ENCODE peak calls at places on chromosomes 5 and 9, in ten cellular contexts. D, M, N, Q, Y, S, A, W, T and B are unnamed samples.

GRCh38 chr9:124010303-124010664 is 1.3 kb upstream of the LHX2 start:
- DNase-seq in S (no peak), D (no peak), T (no peak), A (no peak), W (no peak), M (no peak), Q (peak; percentile 16), N (no peak), Y (no peak), B (no peak)

GRCh38 chr5:96297290-96297689 is 135.8 kb downstream of the PCSK1 start:
- DNase-seq in W (peak; percentile 20), M (peak; percentile 88), T (no peak), Y (peak; percentile 64), D (peak; percentile 35), S (no peak), A (peak; percentile 98), N (no peak), Q (no peak), B (no peak)

GRCh38 chr5:126801174-126801991 is 24.4 kb downstream of the LMNB1 start:
- DNase-seq in Y (no peak), M (no peak), S (no peak), D (no peak), W (no peak), T (no peak), N (no peak), Q (no peak), A (no peak), B (no peak)

GRCh38 chr5:55821731-55822512 is 29.2 kb upstream of the IL31RA start:
- DNase-seq in S (no peak), N (peak; percentile 15), A (no peak), M (no peak), Y (no peak), D (no peak), W (peak; percentile 42), T (peak; percentile 77), Q (peak; percentile 55), B (no peak)

GRCh38 chr5:38556599-38557308 is at the start of gene LIFR:
- DNase-seq in T (peak; percentile 85), N (peak; percentile 88), W (peak; percentile 86), Q (peak; percentile 91), D (peak; percentile 81), S (peak; percentile 53), M (peak; percentile 69), A (peak; percentile 74), Y (peak; percentile 90), B (peak; percentile 36)

GRCh38 chr9:947985-948384 is 28.5 kb upstream of the DMRT3 start:
- DNase-seq in Y (no peak), M (no peak), S (no peak), D (no peak), T (no peak), A (no peak), Q (no peak), W (no peak), N (no peak), B (no peak)

GRCh38 chr5:132103380-132103951 is 29.9 kb downstream of the CSF2 start:
- DNase-seq in D (no peak), Q (no peak), A (peak; percentile 96), M (peak; percentile 93), N (peak; percentile 76), S (peak; percentile 93), T (peak; percentile 83), W (peak; percentile 90), Y (peak; percentile 88), B (no peak)

GRCh38 chr5:88829053-88829452 is 53.9 kb downstream of the MEF2C start:
- DNase-seq in N (no peak), S (no peak), D (no peak), T (no peak), M (peak; percentile 12), W (no peak), A (no peak), Y (no peak), Q (no peak), B (no peak)

GRCh38 chr9:126108240-126108639 is 218.4 kb upstream of the MVB12B start:
- DNase-seq in D (no peak), A (no peak), N (no peak), S (no peak), Y (no peak), T (peak; percentile 42), W (no peak), M (peak; percentile 4), Q (peak; percentile 76), B (no peak)

GRCh38 chr5:154196955-154197652 is 6.6 kb downstream of the GALNT10 start:
- DNase-seq in Y (no peak), S (peak; percentile 50), D (no peak), M (peak; percentile 58), W (no peak), N (no peak), Q (peak; percentile 43), T (no peak), A (peak; percentile 87), B (no peak)

GRCh38 chr5:135107101-135107500 is 73.1 kb upstream of the PITX1 start:
- DNase-seq in M (no peak), N (no peak), D (no peak), A (no peak), Q (no peak), Y (peak; percentile 56), S (no peak), W (no peak), T (peak; percentile 71), B (no peak)

GRCh38 chr5:91849069-91849468 is 466.0 kb upstream of the ARRDC3 start:
- DNase-seq in A (no peak), T (no peak), Y (no peak), Q (peak; percentile 20), S (no peak), M (no peak), W (no peak), D (no peak), N (no peak), B (no peak)
- H3K27ac ChIP-seq in A (no peak overlapping the region), T (no peak overlapping the region), Y (no peak overlapping the region), Q (no peak overlapping the region), S (no peak overlapping the region), M (peak overlapping the region; percentile 58), W (no peak overlapping the region), D (no peak overlapping the region), N (no peak overlapping the region), B (no peak overlapping the region)

DNA sequence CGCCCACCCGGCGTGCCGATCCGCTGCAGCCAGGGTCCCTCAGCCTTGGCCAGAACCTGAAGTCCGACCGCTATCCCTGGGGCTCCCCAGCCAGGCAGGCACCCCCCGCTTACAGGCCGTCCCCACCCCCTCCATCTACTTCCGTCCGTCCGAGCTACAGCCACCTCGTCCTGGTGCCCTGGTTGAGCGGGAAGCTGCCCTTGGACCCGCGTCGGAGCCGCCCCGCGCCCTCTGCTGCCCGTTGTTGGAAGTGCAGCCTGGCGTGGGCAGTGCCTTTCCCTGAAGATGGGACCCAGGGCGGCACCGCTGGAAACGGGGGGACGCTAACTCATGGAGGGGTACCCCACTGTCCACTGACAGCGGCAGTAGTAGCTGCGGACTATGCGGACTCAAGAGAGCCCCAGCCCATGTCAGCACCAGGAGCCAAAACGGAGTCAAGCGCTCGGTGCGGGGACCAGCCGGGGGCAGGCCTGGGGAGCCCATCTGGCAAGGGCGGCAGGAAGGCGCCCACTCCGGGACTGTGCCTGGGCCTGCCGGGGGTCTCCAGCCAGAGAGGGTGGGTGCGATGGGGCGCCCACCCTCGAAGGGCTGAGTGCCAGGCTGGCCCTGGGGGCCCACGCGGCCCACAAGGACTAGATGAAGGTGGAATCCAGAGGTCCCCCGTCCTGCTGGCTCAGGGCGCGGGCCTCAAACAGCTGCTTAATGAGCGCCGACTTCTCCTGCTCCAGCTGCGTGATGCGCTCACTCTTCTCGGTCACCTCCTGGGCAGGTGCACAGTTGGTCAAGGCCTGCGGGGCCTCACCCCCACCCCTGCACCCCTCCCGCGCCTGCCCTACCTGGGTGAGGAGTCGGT is 6.1 kb downstream of the SAPCD2 start:
- DNase-seq in M (no peak), S (no peak), Q (peak; percentile 72), D (no peak), Y (peak; percentile 81), A (no peak), T (peak; percentile 92), W (peak; percentile 75), N (peak; percentile 82), B (no peak)
- H3K27ac ChIP-seq in M (no peak overlapping the region), S (no peak overlapping the region), Q (no peak overlapping the region), D (no peak overlapping the region), Y (no peak overlapping the region), A (no peak overlapping the region), T (no peak overlapping the region), W (no peak overlapping the region), N (no peak overlapping the region), B (no peak overlapping the region)

GRCh38 chr9:89383721-89384300 is 65.5 kb downstream of the SECISBP2 start:
- DNase-seq in T (no peak), N (no peak), M (no peak), A (no peak), D (no peak), S (no peak), Y (no peak), Q (no peak), W (no peak), B (no peak)
- H3K27ac ChIP-seq in T (no peak overlapping the region), N (no peak overlapping the region), M (no peak overlapping the region), A (no peak overlapping the region), D (no peak overlapping the region), S (no peak overlapping the region), Y (no peak overlapping the region), Q (no peak overlapping the region), W (no peak overlapping the region), B (no peak overlapping the region)

GRCh38 chr5:72378636-72379289 is 58.6 kb downstream of the PTCD2 start:
- DNase-seq in A (peak; percentile 86), N (no peak), Q (no peak), M (peak; percentile 82), D (no peak), W (no peak), S (peak; percentile 79), T (no peak), Y (no peak), B (no peak)

GRCh38 chr5:72377920-72378635 is 57.9 kb downstream of the PTCD2 start:
- DNase-seq in Q (peak; percentile 32), D (no peak), Y (no peak), S (no peak), A (no peak), W (no peak), M (no peak), T (no peak), N (no peak), B (no peak)

GRCh38 chr5:72383280-72384205 is 63.4 kb downstream of the PTCD2 start:
- DNase-seq in W (no peak), M (peak; percentile 66), Q (no peak), T (no peak), A (peak; percentile 38), D (no peak), S (no peak), Y (no peak), N (no peak), B (no peak)

GRCh38 chr5:72379936-72380335 is 59.8 kb downstream of the PTCD2 start:
- DNase-seq in A (peak; percentile 52), T (no peak), N (no peak), Q (no peak), S (peak; percentile 46), D (no peak), Y (no peak), W (no peak), M (peak; percentile 34), B (no peak)

DNA sequence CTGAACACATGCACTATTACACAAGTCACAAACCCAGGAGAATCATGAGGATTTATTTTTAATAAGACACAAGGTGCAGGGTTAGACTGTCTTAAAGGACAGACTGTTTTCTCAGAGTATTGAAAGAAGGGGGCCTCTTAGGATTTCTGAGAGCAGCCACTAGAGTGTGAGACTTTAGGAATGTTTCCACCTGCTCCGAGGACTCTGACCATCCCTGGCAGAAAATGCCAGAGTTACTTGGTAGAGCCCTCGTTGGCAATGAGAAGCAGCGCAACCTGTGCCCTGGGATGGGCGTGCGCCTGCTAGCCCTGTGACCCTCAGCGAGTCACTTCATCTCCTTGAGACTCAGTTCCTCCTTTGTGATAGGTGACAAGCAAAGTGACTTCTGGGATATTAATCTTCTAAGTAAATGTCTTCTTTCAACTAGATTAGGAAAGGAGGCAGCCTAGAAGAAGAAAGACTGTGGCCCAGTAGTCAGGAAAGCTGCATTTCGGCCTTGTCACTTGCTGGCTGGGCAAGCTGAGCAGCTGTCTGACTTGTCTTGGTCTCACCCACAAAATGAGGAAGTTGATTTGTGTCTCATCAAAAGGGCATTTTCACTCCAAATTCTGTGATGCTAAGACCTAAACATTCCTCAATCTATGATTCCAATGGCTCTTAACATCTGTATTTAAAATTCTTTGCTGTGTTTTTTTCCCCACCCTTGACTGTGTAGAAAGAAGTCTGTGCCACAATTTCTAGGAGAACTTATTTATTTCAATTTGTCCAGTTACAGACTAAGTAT is 60.5 kb downstream of the PTCD2 start:
- DNase-seq in D (no peak), S (peak; percentile 45), T (no peak), M (no peak), Y (no peak), A (peak; percentile 42), N (no peak), W (no peak), Q (no peak), B (no peak)
- H3K27ac ChIP-seq in D (no peak overlapping the region), S (peak overlapping the region; percentile 51), T (no peak overlapping the region), M (no peak overlapping the region), Y (no peak overlapping the region), A (peak overlapping the region; percentile 10), N (no peak overlapping the region), W (no peak overlapping the region), Q (no peak overlapping the region), B (no peak overlapping the region)